ENCODE peak calls at places on chromosomes 2 and 18, in five cellular contexts. One of them, this sample, is unnamed.

GRCh38 chr2:212892193-212892592 is 259.2 kb downstream of the IKZF2 start:
- DNase-seq in tibial artery: no peak
- DNase-seq in mesothelial cell of epicardium: no peak
- DNase-seq in GM13977: no peak
- DNase-seq in nephron progenitor cell: no peak
- DNase-seq in this sample: no peak

GRCh38 chr2:5227062-5227699 is 465.0 kb upstream of the SOX11 start:
- DNase-seq in nephron progenitor cell: no peak
- DNase-seq in GM13977: no peak
- DNase-seq in tibial artery: no peak
- DNase-seq in mesothelial cell of epicardium: no peak
- DNase-seq in this sample: no peak

GRCh38 chr2:132497591-132497990 is 81.0 kb downstream of the GPR39 start:
- DNase-seq in mesothelial cell of epicardium: no peak
- DNase-seq in tibial artery: no peak
- DNase-seq in GM13977: no peak
- DNase-seq in nephron progenitor cell: no peak
- DNase-seq in this sample: no peak

GRCh38 chr2:15893689-15894325 is 46.5 kb upstream of the MYCN start:
- DNase-seq in GM13977: no peak
- DNase-seq in mesothelial cell of epicardium: no peak
- DNase-seq in nephron progenitor cell: no peak
- DNase-seq in tibial artery: no peak
- DNase-seq in this sample: no peak

GRCh38 chr2:182554950-182555349 is 128.1 kb upstream of the PDE1A start:
- DNase-seq in tibial artery: no peak
- DNase-seq in nephron progenitor cell: no peak
- DNase-seq in GM13977: no peak
- DNase-seq in mesothelial cell of epicardium: no peak
- DNase-seq in this sample: no peak

GRCh38 chr2:2798337-2798736 is 467.3 kb upstream of the MYT1L start:
- DNase-seq in GM13977: no peak
- DNase-seq in nephron progenitor cell: no peak
- DNase-seq in tibial artery: no peak
- DNase-seq in mesothelial cell of epicardium: no peak
- DNase-seq in this sample: no peak

GRCh38 chr18:32160547-32160946 is 29.3 kb upstream of the MEP1B start:
- DNase-seq in tibial artery: no peak
- DNase-seq in nephron progenitor cell: no peak
- DNase-seq in mesothelial cell of epicardium: no peak
- DNase-seq in GM13977: no peak
- DNase-seq in this sample: no peak

GRCh38 chr2:43110442-43110871 is 115.9 kb downstream of the ZFP36L2 start:
- DNase-seq in GM13977: no peak
- DNase-seq in nephron progenitor cell: no peak
- DNase-seq in tibial artery: no peak
- DNase-seq in mesothelial cell of epicardium: no peak
- DNase-seq in this sample: no peak

GRCh38 chr2:157696036-157696435 is 67.4 kb upstream of the ACVR1C start:
- DNase-seq in nephron progenitor cell: no peak
- DNase-seq in GM13977: no peak
- DNase-seq in tibial artery: no peak
- DNase-seq in mesothelial cell of epicardium: no peak
- DNase-seq in this sample: no peak

GRCh38 chr2:20198001-20198400 is 26.9 kb downstream of the SDC1 start:
- DNase-seq in tibial artery: no peak
- DNase-seq in GM13977: no peak
- DNase-seq in mesothelial cell of epicardium: no peak
- DNase-seq in nephron progenitor cell: no peak
- DNase-seq in this sample: no peak

GRCh38 chr18:78595924-78596573 is 383.6 kb upstream of the SALL3 start:
- DNase-seq in nephron progenitor cell: no peak
- DNase-seq in GM13977: no peak
- DNase-seq in mesothelial cell of epicardium: no peak
- DNase-seq in tibial artery: no peak
- DNase-seq in this sample: no peak

GRCh38 chr2:71505086-71505769 is 51.9 kb downstream of the DYSF start:
- DNase-seq in nephron progenitor cell: no peak
- DNase-seq in tibial artery: no peak
- DNase-seq in mesothelial cell of epicardium: peak
- DNase-seq in GM13977: no peak
- DNase-seq in this sample: no peak

GRCh38 chr18:46291149-46291548 is 187.0 kb downstream of the HAUS1 start:
- DNase-seq in tibial artery: no peak
- DNase-seq in GM13977: no peak
- DNase-seq in nephron progenitor cell: no peak
- DNase-seq in mesothelial cell of epicardium: no peak
- DNase-seq in this sample: no peak

GRCh38 chr2:205768815-205769493 is 86.7 kb downstream of the NRP2 start:
- DNase-seq in GM13977: no peak
- DNase-seq in mesothelial cell of epicardium: no peak
- DNase-seq in nephron progenitor cell: no peak
- DNase-seq in tibial artery: no peak
- DNase-seq in this sample: no peak

GRCh38 chr18:67476585-67476984 is 39.9 kb downstream of the DSEL start:
- DNase-seq in GM13977: no peak
- DNase-seq in tibial artery: no peak
- DNase-seq in mesothelial cell of epicardium: no peak
- DNase-seq in nephron progenitor cell: no peak
- DNase-seq in this sample: no peak

GRCh38 chr18:35397976-35398375 is 20.8 kb upstream of the ZNF396 start:
- DNase-seq in nephron progenitor cell: no peak
- DNase-seq in tibial artery: no peak
- DNase-seq in GM13977: no peak
- DNase-seq in mesothelial cell of epicardium: no peak
- DNase-seq in this sample: no peak

GRCh38 chr2:47265751-47266231 is 110.7 kb upstream of the STPG4 start:
- DNase-seq in nephron progenitor cell: no peak
- DNase-seq in tibial artery: no peak
- DNase-seq in GM13977: no peak
- DNase-seq in mesothelial cell of epicardium: no peak
- DNase-seq in this sample: no peak

GRCh38 chr2:120486946-120487345 is 141.0 kb downstream of the INHBB start:
- DNase-seq in mesothelial cell of epicardium: no peak
- DNase-seq in nephron progenitor cell: no peak
- DNase-seq in tibial artery: no peak
- DNase-seq in GM13977: no peak
- DNase-seq in this sample: peak

GRCh38 chr2:60602388-60602787 is 48.9 kb upstream of the BCL11A start:
- DNase-seq in nephron progenitor cell: no peak
- DNase-seq in GM13977: no peak
- DNase-seq in mesothelial cell of epicardium: no peak
- DNase-seq in tibial artery: no peak
- DNase-seq in this sample: no peak

GRCh38 chr2:152513681-152514080 is 178.7 kb downstream of the FMNL2 start:
- DNase-seq in mesothelial cell of epicardium: no peak
- DNase-seq in GM13977: no peak
- DNase-seq in nephron progenitor cell: no peak
- DNase-seq in tibial artery: no peak
- DNase-seq in this sample: no peak

GRCh38 chr2:10128420-10128819 is 5.9 kb downstream of the RRM2 start:
- DNase-seq in nephron progenitor cell: no peak
- DNase-seq in tibial artery: no peak
- DNase-seq in mesothelial cell of epicardium: no peak
- DNase-seq in GM13977: no peak
- DNase-seq in this sample: no peak

GRCh38 chr2:99154643-99155536 is at the start of the genes LIPT1 and TSGA10:
- DNase-seq in GM13977: peak
- DNase-seq in mesothelial cell of epicardium: peak
- DNase-seq in nephron progenitor cell: peak
- DNase-seq in tibial artery: peak
- DNase-seq in this sample: peak
- TF ChIP-seq CTCF in GM13977: no peak
- TF ChIP-seq CTCF in mesothelial cell of epicardium: no peak
- TF ChIP-seq CTCF in nephron progenitor cell: no peak
- TF ChIP-seq CTCF in tibial artery: no peak
- TF ChIP-seq CTCF in this sample: no peak

DNA sequence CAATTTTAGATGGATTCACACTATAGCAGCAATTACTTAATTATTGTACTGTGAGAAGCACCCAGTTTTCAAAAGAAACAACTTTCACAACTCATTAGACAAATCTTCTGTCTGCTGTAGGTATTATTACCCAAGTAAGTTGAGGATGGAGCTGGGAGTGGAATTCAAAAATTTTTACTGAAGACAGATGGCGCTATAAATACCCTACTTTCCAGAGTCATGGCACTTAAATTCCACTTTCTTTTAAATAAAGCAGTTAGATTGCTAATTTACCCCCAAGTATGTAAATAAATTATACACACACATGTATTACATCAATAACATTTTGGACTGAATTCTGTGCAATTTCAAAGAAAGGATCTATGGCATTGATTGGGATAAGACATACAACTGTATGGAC is 166.8 kb downstream of the FTCDNL1 start:
- DNase-seq in tibial artery: no peak
- DNase-seq in mesothelial cell of epicardium: no peak
- DNase-seq in nephron progenitor cell: no peak
- DNase-seq in GM13977: no peak
- DNase-seq in this sample: no peak
- TF ChIP-seq CTCF in tibial artery: no peak
- TF ChIP-seq CTCF in mesothelial cell of epicardium: no peak
- TF ChIP-seq CTCF in nephron progenitor cell: no peak
- TF ChIP-seq CTCF in GM13977: no peak
- TF ChIP-seq CTCF in this sample: no peak

DNA sequence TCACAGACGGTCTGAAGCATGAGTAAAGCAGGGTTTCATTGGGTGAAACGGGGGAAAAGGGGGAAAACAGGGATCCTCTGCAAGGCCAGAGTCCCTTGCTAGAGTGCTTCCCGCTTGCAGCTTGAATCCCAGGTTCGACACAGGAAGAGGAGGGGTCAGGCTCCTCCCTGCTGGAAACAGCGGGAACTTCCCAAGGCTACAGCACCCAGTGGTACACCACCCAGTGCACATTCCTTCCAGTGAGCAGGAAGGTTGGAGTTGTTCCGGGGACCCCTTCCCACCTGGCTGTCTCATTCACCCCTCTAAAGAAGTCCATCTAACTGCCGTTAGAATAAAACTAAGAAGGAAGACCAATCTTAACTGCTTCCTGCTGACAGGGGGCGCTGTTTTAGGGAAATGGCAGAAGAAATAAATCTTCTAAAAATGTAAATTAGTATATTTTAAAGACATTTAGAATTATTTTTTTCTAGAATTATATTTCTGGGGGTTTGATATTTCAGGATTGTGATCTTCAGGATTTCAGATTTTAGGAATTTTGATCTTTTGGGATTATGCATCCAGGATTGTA is 230.9 kb downstream of the RBM43 start:
- DNase-seq in mesothelial cell of epicardium: no peak
- DNase-seq in nephron progenitor cell: no peak
- DNase-seq in GM13977: no peak
- DNase-seq in tibial artery: no peak
- DNase-seq in this sample: no peak
- TF ChIP-seq CTCF in mesothelial cell of epicardium: peak
- TF ChIP-seq CTCF in nephron progenitor cell: no peak
- TF ChIP-seq CTCF in GM13977: peak
- TF ChIP-seq CTCF in tibial artery: no peak
- TF ChIP-seq CTCF in this sample: peak

DNA sequence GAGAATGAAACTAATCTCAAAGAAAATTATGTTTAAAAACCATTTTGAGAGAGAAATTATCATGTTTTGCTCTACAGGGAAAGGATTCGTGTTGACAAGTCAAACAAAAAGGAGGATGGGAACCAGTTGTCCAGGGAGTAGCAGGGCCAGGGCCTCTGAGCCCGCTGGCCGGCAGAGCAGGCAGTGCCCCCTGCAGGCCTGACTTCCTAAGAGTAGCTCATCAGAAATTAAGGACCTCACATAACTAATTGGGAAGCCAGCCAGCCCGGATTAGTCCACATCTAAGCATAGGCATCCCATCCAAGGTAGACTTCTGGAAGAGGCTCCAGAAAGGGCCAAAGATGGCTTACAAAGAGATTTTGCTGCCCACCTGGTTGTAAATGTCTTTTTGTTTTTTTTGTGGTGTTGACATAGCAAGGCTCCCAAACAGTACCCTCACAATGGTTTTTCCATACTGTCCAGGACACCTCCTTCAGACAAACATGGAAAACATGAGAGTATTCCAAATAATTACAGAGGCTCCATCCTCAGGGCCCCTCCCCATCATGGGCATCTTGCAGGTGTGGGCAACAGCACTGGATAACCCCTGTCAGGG is 241.2 kb upstream of the TANK start:
- DNase-seq in GM13977: peak
- DNase-seq in tibial artery: peak
- DNase-seq in mesothelial cell of epicardium: no peak
- DNase-seq in nephron progenitor cell: peak
- DNase-seq in this sample: peak
- TF ChIP-seq CTCF in GM13977: peak
- TF ChIP-seq CTCF in tibial artery: peak
- TF ChIP-seq CTCF in mesothelial cell of epicardium: peak
- TF ChIP-seq CTCF in nephron progenitor cell: peak
- TF ChIP-seq CTCF in this sample: peak

GRCh38 chr2:140586379-140586778 is 1544.4 kb downstream of the LRP1B start:
- DNase-seq in GM13977: peak
- DNase-seq in tibial artery: no peak
- DNase-seq in mesothelial cell of epicardium: no peak
- DNase-seq in nephron progenitor cell: peak
- DNase-seq in this sample: peak
- TF ChIP-seq CTCF in GM13977: peak
- TF ChIP-seq CTCF in tibial artery: no peak
- TF ChIP-seq CTCF in mesothelial cell of epicardium: no peak
- TF ChIP-seq CTCF in nephron progenitor cell: peak
- TF ChIP-seq CTCF in this sample: peak

DNA sequence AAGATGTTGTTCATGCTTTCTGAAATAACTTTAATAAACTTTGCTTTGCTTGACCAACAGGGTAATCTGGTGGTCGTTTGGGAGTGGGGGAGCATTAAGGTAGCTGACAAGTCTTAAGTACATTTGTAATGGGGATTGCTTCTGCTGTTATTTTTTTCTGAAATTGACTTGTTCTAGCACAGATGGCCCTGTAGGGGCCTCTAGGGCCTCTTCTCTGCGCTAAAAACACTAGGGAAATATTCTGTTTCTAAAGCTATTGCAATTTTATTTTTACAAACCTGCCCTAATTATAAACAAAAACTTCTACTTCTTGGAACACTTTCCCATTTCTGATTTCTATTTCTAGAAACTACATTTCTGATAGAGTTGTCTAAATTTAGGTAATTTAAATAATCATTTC is 191.3 kb upstream of the KCNJ3 start:
- DNase-seq in GM13977: no peak
- DNase-seq in tibial artery: no peak
- DNase-seq in nephron progenitor cell: no peak
- DNase-seq in mesothelial cell of epicardium: no peak
- DNase-seq in this sample: no peak
- TF ChIP-seq CTCF in GM13977: no peak
- TF ChIP-seq CTCF in tibial artery: no peak
- TF ChIP-seq CTCF in nephron progenitor cell: no peak
- TF ChIP-seq CTCF in mesothelial cell of epicardium: no peak
- TF ChIP-seq CTCF in this sample: peak